ENCODE peak calls at places on chromosomes 2 and 18, in five cellular contexts. G, L, B, D and V are unnamed samples. For H3K4me1, the result is how much of the 10 kb centered on the place peaks cover.

GRCh38 chr2:62568983-62569837 is 63.2 kb upstream of the TMEM17 start:
- DNase-seq in G (no peak), L (no peak), B (no peak), D (no peak), V (peak)

GRCh38 chr18:34121157-34121807 is 103.4 kb downstream of the NOL4 start:
- DNase-seq in G (no peak), L (no peak), B (no peak), D (no peak), V (peak)

GRCh38 chr2:189425676-189426075 is 15.6 kb upstream of the WDR75 start:
- DNase-seq in G (no peak), L (no peak), B (no peak), D (peak), V (no peak)

GRCh38 chr2:72108121-72108520 is 39.5 kb downstream of the CYP26B1 start:
- DNase-seq in G (no peak), L (no peak), B (no peak), D (no peak), V (no peak)

GRCh38 chr2:134668821-134669220 is 50.0 kb downstream of the TMEM163 start:
- DNase-seq in G (peak), L (no peak), B (no peak), D (no peak), V (peak)

GRCh38 chr2:176085120-176085788 is 1.5 kb upstream of the EVX2 start:
- DNase-seq in G (no peak), L (no peak), B (no peak), D (no peak), V (no peak)

GRCh38 chr18:78376036-78376435 is 603.6 kb upstream of the SALL3 start:
- DNase-seq in G (no peak), L (no peak), B (peak), D (no peak), V (no peak)

GRCh38 chr2:34828481-34828880 is 1229.4 kb upstream of the FAM98A start:
- DNase-seq in G (no peak), L (no peak), B (no peak), D (no peak), V (no peak)

GRCh38 chr18:21830533-21830932 is 89.9 kb downstream of the MIB1 start:
- DNase-seq in G (no peak), L (no peak), B (no peak), D (no peak), V (no peak)

GRCh38 chr18:30094556-30094955 is 948.0 kb downstream of the DSC3 start:
- DNase-seq in G (no peak), L (no peak), B (no peak), D (peak), V (no peak)

GRCh38 chr18:66931010-66931409 is 327.1 kb upstream of the CDH19 start:
- DNase-seq in G (no peak), L (no peak), B (no peak), D (no peak), V (no peak)

GRCh38 chr18:34491719-34492118 is 218.4 kb upstream of the DTNA start:
- DNase-seq in G (no peak), L (no peak), B (no peak), D (peak), V (no peak)

GRCh38 chr18:45962461-45962860 is 4.7 kb downstream of the EPG5 start:
- DNase-seq in G (no peak), L (no peak), B (no peak), D (no peak), V (peak)

GRCh38 chr2:19362652-19363473 is 4.4 kb upstream of the OSR1 start:
- DNase-seq in G (peak), L (peak), B (peak), D (peak), V (peak)

GRCh38 chr18:74252032-74252380 is 39.8 kb downstream of the CYB5A start:
- DNase-seq in G (no peak), L (no peak), B (no peak), D (no peak), V (peak)

GRCh38 chr2:127049927-127050802 is 56.8 kb downstream of the BIN1 start:
- DNase-seq in G (peak), L (peak), B (peak), D (peak), V (peak)

GRCh38 chr2:134391751-134392160 is 137.9 kb downstream of the MGAT5 start:
- DNase-seq in G (no peak), L (no peak), B (no peak), D (no peak), V (peak)

GRCh38 chr2:234846589-234847363 is 105.0 kb upstream of the SH3BP4 start:
- DNase-seq in G (no peak), L (no peak), B (peak), D (no peak), V (no peak)

GRCh38 chr2:217271813-217272212 is 411.9 kb upstream of the TNP1 start:
- DNase-seq in G (no peak), L (no peak), B (no peak), D (no peak), V (no peak)

GRCh38 chr18:11502368-11502767 is 107.0 kb upstream of the SLC35G4 start:
- DNase-seq in G (no peak), L (no peak), B (no peak), D (no peak), V (no peak)

GRCh38 chr2:140698736-140699135 is 1432.1 kb downstream of the LRP1B start:
- DNase-seq in G (no peak), L (no peak), B (no peak), D (no peak), V (no peak)

GRCh38 chr2:221541131-221541735 is 30.9 kb downstream of the EPHA4 start:
- DNase-seq in G (no peak), L (no peak), B (no peak), D (no peak), V (no peak)

GRCh38 chr2:241412144-241412543 is 56.1 kb downstream of the FARP2 start:
- DNase-seq in G (no peak), L (no peak), B (no peak), D (peak), V (no peak)

GRCh38 chr2:64592994-64593655 is 60.6 kb downstream of the SERTAD2 start:
- DNase-seq in G (no peak), L (no peak), B (no peak), D (no peak), V (no peak)

GRCh38 chr18:5556317-5556974 is 12.6 kb upstream of the EPB41L3 start:
- DNase-seq in G (no peak), L (no peak), B (no peak), D (no peak), V (peak)

GRCh38 chr2:152421521-152422367 is 86.8 kb downstream of the FMNL2 start:
- DNase-seq in G (no peak), L (no peak), B (no peak), D (peak), V (peak)

GRCh38 chr18:79525556-79526467 is 130.1 kb downstream of the NFATC1 start:
- DNase-seq in G (peak), L (peak), B (no peak), D (peak), V (no peak)

DNA sequence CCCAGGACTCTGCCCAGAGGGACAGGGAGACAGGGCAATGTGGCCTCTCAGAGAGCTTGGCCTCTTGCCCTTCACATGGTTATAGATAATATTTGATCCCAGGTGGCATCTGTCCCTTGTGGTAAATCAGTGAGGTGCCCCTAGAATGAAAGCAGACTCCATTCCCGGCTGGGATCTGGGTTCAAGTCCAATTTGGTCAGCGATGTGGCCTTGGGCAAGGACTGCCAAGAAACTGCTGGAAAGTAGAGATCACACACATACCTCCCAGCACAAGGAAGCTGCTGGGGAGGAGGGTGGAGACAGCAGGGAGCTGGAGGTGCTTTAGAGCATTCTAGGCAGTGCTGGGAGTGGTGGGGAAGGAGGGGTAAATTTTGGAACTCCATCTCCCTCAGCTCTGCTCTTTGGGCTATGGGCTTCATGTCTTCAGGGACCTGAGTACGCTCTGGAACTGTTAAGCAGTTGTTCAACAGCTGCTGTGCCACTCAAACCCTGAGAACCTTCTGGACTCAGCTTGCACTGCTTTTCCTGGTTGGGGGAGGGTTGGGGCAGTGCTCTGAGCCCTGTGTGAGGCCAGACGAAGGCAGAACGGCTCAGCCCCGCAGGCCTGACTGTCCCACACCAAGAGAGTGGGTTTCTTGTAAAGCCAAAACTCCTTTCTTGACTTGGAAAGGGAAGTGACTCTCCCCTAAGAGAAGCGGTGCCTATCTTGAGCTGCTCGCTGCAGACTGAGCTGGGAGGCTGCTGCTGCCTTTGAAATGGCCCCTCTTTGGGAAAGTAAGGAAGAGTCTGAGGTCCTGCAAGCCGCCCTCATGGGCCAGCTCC is 23.0 kb downstream of the INPP5D start:
- DNase-seq in G (no peak), L (no peak), B (no peak), D (peak), V (no peak)
- H3K4me1 ChIP-seq in G (half or more), L (under half), B (under half), D (under half), V (under half)

GRCh38 chr2:105391763-105392662 is 6.8 kb downstream of the FHL2 start:
- DNase-seq in G (no peak), L (peak), B (no peak), D (peak), V (no peak)

GRCh38 chr2:105391058-105391627 is 7.7 kb downstream of the FHL2 start:
- DNase-seq in G (no peak), L (peak), B (no peak), D (peak), V (no peak)

GRCh38 chr2:105395691-105396090 is 3.2 kb downstream of the FHL2 start:
- DNase-seq in G (no peak), L (peak), B (no peak), D (no peak), V (no peak)

GRCh38 chr2:105394951-105395611 is 3.8 kb downstream of the FHL2 start:
- DNase-seq in G (no peak), L (peak), B (no peak), D (peak), V (no peak)

GRCh38 chr2:105393373-105394055 is 5.3 kb downstream of the FHL2 start:
- DNase-seq in G (no peak), L (peak), B (no peak), D (peak), V (no peak)
- H3K4me1 ChIP-seq in G (under half), L (under half), B (under half), D (half or more), V (under half)

GRCh38 chr2:196266855-196267254 is 95.5 kb upstream of the STK17B start:
- DNase-seq in G (no peak), L (no peak), B (no peak), D (peak), V (no peak)

GRCh38 chr2:196266351-196266750 is 95.0 kb upstream of the STK17B start:
- DNase-seq in G (no peak), L (no peak), B (no peak), D (no peak), V (no peak)

GRCh38 chr2:196271786-196272185 is 100.4 kb upstream of the STK17B start:
- DNase-seq in G (no peak), L (no peak), B (no peak), D (no peak), V (peak)

GRCh38 chr2:196268022-196268421 is 96.6 kb upstream of the STK17B start:
- DNase-seq in G (no peak), L (no peak), B (no peak), D (peak), V (peak)

DNA sequence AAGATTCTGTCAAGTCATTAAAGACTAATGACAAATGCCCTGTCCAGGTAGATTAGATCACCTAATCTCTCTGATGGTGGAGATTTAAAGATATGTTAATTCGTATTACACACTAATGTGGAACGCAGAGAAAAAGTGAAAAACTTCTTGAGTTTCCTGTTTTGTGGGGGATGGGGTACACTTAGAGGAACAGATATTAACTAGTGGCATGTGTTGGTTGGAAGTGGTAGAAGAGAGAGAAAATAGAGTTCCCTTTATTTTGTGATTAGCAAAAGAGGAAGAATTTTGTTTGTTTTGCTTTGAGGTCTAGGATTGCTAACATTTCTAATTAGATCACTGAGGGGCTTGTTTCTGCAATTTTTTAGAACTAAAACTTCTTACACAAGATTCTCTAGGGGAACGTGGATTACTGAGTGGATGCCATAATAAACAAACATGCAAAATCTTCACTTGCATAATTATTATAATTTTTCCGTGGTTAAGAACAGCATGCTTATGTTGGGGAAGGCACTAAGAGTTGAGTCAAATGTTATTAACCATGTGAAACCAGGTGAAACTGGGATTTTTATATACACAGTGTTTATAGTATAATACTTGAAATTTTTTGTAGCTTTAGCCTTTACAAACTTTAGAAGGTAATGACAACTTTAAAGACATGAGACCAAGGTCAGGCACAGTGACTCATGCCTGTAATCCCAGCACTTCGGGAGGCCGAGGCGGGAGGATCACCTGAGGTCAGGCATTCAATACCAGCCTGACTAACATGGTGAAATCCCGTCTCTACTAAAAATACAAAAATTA is 97.4 kb upstream of the STK17B start:
- DNase-seq in G (no peak), L (no peak), B (no peak), D (no peak), V (peak)
- H3K4me1 ChIP-seq in G (under half), L (under half), B (under half), D (half or more), V (under half)

DNA sequence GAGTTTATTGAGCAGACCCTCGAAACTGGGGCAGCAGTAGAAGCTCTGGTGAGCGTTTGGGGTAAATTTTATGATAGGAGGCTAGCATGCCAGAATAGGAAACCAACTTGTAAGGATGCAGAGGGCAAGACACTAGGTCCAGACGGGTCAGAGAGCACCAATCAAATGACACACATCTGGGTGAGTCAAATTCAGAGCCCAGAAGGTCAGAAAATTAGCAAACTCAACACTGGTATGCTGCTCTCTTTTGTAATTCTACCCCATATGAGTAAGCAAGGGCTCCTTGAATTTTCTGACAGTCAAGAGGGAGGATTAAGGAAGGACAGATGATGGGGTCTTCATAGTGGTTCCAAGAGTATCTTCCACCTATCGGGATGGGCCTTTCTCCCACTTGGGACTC is 209.8 kb downstream of the BCL2 start:
- DNase-seq in G (no peak), L (no peak), B (no peak), D (no peak), V (no peak)
- H3K4me1 ChIP-seq in G (under half), L (under half), B (under half), D (under half), V (under half)